ENCODE peak calls at places on chromosomes 7 and 10, in five cellular contexts. V, S, T, I and B are unnamed samples.

GRCh38 chr7:18778594-18778993 is 283.0 kb downstream of the HDAC9 start:
- DNase-seq in V (no peak), S (no peak), T (no peak), I (no peak), B (no peak)

GRCh38 chr7:22564511-22565045 is 64.6 kb upstream of the STEAP1B start:
- DNase-seq in V (no peak), S (no peak), T (no peak), I (peak), B (no peak)

GRCh38 chr10:13977861-13978843 is 352.6 kb downstream of the FRMD4A start:
- DNase-seq in V (no peak), S (no peak), T (no peak), I (no peak), B (no peak)

GRCh38 chr7:45575501-45576248 is 1.5 kb downstream of the ADCY1 start:
- DNase-seq in V (no peak), S (no peak), T (no peak), I (no peak), B (peak)

GRCh38 chr10:73917566-73918305 is 6.8 kb downstream of the PLAU start:
- DNase-seq in V (no peak), S (no peak), T (no peak), I (no peak), B (no peak)

GRCh38 chr7:157380416-157380815 is 43.6 kb downstream of the DNAJB6 start:
- DNase-seq in V (no peak), S (no peak), T (no peak), I (no peak), B (no peak)

GRCh38 chr10:92064506-92064905 is 140.9 kb downstream of the BTAF1 start:
- DNase-seq in V (no peak), S (no peak), T (no peak), I (no peak), B (no peak)

GRCh38 chr10:101134299-101135127 is 3.4 kb downstream of the TLX1 start:
- DNase-seq in V (no peak), S (no peak), T (no peak), I (no peak), B (peak)

GRCh38 chr7:40009301-40009700 is 59.2 kb downstream of the CDK13 start:
- DNase-seq in V (no peak), S (no peak), T (no peak), I (no peak), B (no peak)

GRCh38 chr10:21509391-21510217 is 15.9 kb downstream of the SKIDA1 start:
- DNase-seq in V (no peak), S (no peak), T (no peak), I (no peak), B (no peak)

GRCh38 chr10:8321990-8322389 is 267.5 kb downstream of the GATA3 start:
- DNase-seq in V (no peak), S (no peak), T (no peak), I (no peak), B (no peak)

GRCh38 chr10:15068802-15069201 is 19.8 kb downstream of the ACBD7 start:
- DNase-seq in V (peak), S (no peak), T (no peak), I (no peak), B (no peak)

GRCh38 chr7:66043681-66044497 is 31.7 kb upstream of the ASL start:
- DNase-seq in V (no peak), S (no peak), T (peak), I (no peak), B (peak)

GRCh38 chr7:158811894-158812293 is 17.4 kb downstream of the ESYT2 start:
- DNase-seq in V (no peak), S (no peak), T (no peak), I (peak), B (peak)

GRCh38 chr10:100600218-100600617 is 64.5 kb downstream of the HIF1AN start:
- DNase-seq in V (no peak), S (no peak), T (no peak), I (no peak), B (no peak)

GRCh38 chr7:131189488-131189887 is 138.2 kb upstream of the MKLN1 start:
- DNase-seq in V (no peak), S (no peak), T (no peak), I (no peak), B (no peak)

GRCh38 chr10:111087331-111087756 is 10.5 kb downstream of the ADRA2A start:
- DNase-seq in V (no peak), S (no peak), T (no peak), I (no peak), B (no peak)

GRCh38 chr7:41492603-41493002 is 210.3 kb downstream of the INHBA start:
- DNase-seq in V (no peak), S (no peak), T (no peak), I (no peak), B (no peak)

GRCh38 chr10:88810196-88810961 is 7.8 kb downstream of the LIPM start:
- DNase-seq in V (peak), S (no peak), T (no peak), I (peak), B (no peak)

GRCh38 chr10:22978918-22979317 is 51.1 kb downstream of the ARMC3 start:
- DNase-seq in V (no peak), S (no peak), T (no peak), I (no peak), B (no peak)

GRCh38 chr10:118915161-118915560 is 114.4 kb upstream of the NANOS1 start:
- DNase-seq in V (no peak), S (no peak), T (no peak), I (no peak), B (no peak)

GRCh38 chr10:87842220-87842641 is 21.1 kb downstream of the KLLN start:
- DNase-seq in V (peak), S (no peak), T (peak), I (no peak), B (no peak)

GRCh38 chr10:112953760-112954159 is 3.7 kb downstream of the TCF7L2 start:
- DNase-seq in V (no peak), S (no peak), T (no peak), I (no peak), B (no peak)

GRCh38 chr7:96224682-96225081 is 97.2 kb downstream of the SLC25A13 start:
- DNase-seq in V (peak), S (no peak), T (no peak), I (no peak), B (no peak)

GRCh38 chr7:1053002-1053411 is 8.7 kb downstream of the GPR146 start:
- DNase-seq in V (no peak), S (no peak), T (no peak), I (no peak), B (no peak)
- TF ChIP-seq EP300 in V (no peak), S (no peak), T (peak), I (no peak), B (no peak)

GRCh38 chr7:17599733-17600685 is 301.6 kb downstream of the AHR start:
- DNase-seq in V (peak), S (no peak), T (no peak), I (peak), B (no peak)
- TF ChIP-seq EP300 in V (no peak), S (no peak), T (no peak), I (no peak), B (no peak)

DNA sequence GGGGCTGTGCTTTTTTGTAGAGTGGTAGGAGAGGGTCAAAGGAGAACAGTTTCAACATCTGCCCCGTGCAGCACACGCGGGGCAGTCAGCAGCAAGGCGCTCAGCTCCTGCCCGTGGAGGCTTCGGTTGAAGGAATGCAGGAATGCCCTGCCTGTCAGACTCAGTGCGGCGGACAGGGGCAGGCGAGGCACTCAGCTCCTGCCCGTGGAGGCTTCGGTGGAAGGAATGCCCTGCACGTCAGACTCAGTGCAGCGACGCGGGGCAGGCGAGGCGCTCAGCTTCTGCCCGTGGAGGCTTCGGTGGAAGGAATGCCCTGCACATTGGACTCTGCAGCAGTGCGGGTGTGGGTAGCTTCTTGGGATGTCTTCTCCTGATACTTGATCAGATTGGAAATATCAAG is 37.0 kb downstream of the PPP2R2D start:
- DNase-seq in V (no peak), S (no peak), T (no peak), I (no peak), B (peak)
- TF ChIP-seq EP300 in V (no peak), S (no peak), T (no peak), I (no peak), B (no peak)

GRCh38 chr7:135147341-135147898 is 452 bp upstream of the TMEM140 start:
- DNase-seq in V (no peak), S (no peak), T (no peak), I (no peak), B (no peak)

GRCh38 chr7:135151162-135151932 is 3.5 kb downstream of the TMEM140 start:
- DNase-seq in V (no peak), S (no peak), T (no peak), I (no peak), B (no peak)

GRCh38 chr7:135150072-135150782 is 2.4 kb downstream of the TMEM140 start:
- DNase-seq in V (no peak), S (no peak), T (no peak), I (no peak), B (no peak)

GRCh38 chr7:135143874-135144668 is 3.8 kb upstream of the TMEM140 start:
- DNase-seq in V (no peak), S (no peak), T (no peak), I (no peak), B (no peak)

DNA sequence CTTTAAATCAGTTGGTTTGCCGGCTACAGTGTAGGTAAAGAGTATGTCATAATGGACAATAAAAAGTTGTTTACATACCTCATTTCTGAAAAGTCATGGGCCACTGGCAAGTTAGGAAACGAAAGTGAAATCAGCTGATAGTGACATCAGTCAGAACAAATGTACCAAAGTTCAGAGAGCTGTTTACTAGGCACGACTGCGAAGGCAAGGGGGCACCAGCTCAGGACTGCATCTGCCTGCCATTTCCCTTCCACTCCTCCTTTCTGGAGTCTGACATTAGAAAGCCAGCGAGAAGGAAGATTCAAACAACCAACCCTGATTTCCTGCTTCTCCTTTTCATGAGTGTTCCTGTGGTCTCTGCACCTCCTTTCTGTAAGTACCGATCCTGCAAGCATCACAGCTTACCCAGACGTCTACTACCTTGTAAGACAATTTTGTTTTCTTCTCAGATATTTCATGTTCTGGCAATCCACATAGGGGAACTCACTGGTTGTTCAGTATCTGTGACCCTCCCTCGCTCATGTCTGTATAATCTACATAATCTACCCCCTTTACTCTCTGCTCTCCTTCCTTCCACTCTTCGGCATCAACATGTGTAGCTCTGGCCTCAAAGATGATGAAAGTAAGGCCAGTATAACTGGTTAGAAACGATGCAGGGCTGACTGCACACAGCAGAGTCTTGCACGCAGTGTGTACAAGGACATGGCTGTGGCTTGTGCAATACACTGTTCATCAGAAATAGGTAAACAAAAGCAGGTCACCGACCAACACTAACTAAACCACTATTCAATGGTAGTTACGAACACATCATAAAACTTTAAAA is at the start of gene TMEM140:
- DNase-seq in V (peak), S (peak), T (peak), I (peak), B (no peak)
- TF ChIP-seq EP300 in V (no peak), S (peak), T (peak), I (peak), B (peak)